ENCODE peak calls at places on chromosome 15, in nine cellular contexts. One of them, this sample, is unnamed.

GRCh38 chr15:78895411-78895810 is 22.7 kb downstream of the MORF4L1 start:
- DNase-seq in HFFc6: no peak
- DNase-seq in Calu3: no peak
- DNase-seq in activated naive CD4-positive, alpha-beta T cell: no peak
- DNase-seq in prostate gland: no peak
- DNase-seq in uterus: no peak
- DNase-seq in right cardiac atrium: no peak
- DNase-seq in glutamatergic neuron: no peak
- DNase-seq in bronchial epithelial cell: no peak
- DNase-seq in this sample: no peak

GRCh38 chr15:40088929-40089755 is 19.5 kb downstream of the BMF start:
- DNase-seq in bronchial epithelial cell: no peak
- DNase-seq in prostate gland: no peak
- DNase-seq in Calu3: no peak
- DNase-seq in glutamatergic neuron: no peak
- DNase-seq in activated naive CD4-positive, alpha-beta T cell: no peak
- DNase-seq in HFFc6: no peak
- DNase-seq in uterus: peak; percentile 28
- DNase-seq in right cardiac atrium: no peak
- DNase-seq in this sample: no peak

GRCh38 chr15:47812436-47813109 is 95.3 kb downstream of the SEMA6D start:
- DNase-seq in prostate gland: no peak
- DNase-seq in right cardiac atrium: no peak
- DNase-seq in uterus: no peak
- DNase-seq in bronchial epithelial cell: peak; percentile 95
- DNase-seq in Calu3: peak; percentile 7
- DNase-seq in glutamatergic neuron: no peak
- DNase-seq in activated naive CD4-positive, alpha-beta T cell: no peak
- DNase-seq in HFFc6: no peak
- DNase-seq in this sample: no peak

GRCh38 chr15:92226020-92226612 is 167.6 kb upstream of the ST8SIA2 start:
- DNase-seq in Calu3: peak; percentile 28
- DNase-seq in right cardiac atrium: no peak
- DNase-seq in prostate gland: no peak
- DNase-seq in HFFc6: no peak
- DNase-seq in glutamatergic neuron: no peak
- DNase-seq in uterus: no peak
- DNase-seq in bronchial epithelial cell: peak; percentile 37
- DNase-seq in activated naive CD4-positive, alpha-beta T cell: no peak
- DNase-seq in this sample: no peak

GRCh38 chr15:31758126-31758525 is 272.2 kb upstream of the CHRNA7 start:
- DNase-seq in activated naive CD4-positive, alpha-beta T cell: no peak
- DNase-seq in bronchial epithelial cell: peak; percentile 37
- DNase-seq in Calu3: peak; percentile 56
- DNase-seq in prostate gland: no peak
- DNase-seq in glutamatergic neuron: no peak
- DNase-seq in HFFc6: no peak
- DNase-seq in uterus: no peak
- DNase-seq in right cardiac atrium: peak; percentile 81
- DNase-seq in this sample: no peak

GRCh38 chr15:74977599-74977998 is 17.8 kb upstream of the SCAMP5 start:
- DNase-seq in uterus: no peak
- DNase-seq in glutamatergic neuron: no peak
- DNase-seq in HFFc6: no peak
- DNase-seq in right cardiac atrium: no peak
- DNase-seq in prostate gland: no peak
- DNase-seq in bronchial epithelial cell: no peak
- DNase-seq in activated naive CD4-positive, alpha-beta T cell: no peak
- DNase-seq in Calu3: no peak
- DNase-seq in this sample: no peak

GRCh38 chr15:67063689-67064606 is 1.5 kb upstream of the SMAD3 start:
- DNase-seq in activated naive CD4-positive, alpha-beta T cell: no peak
- DNase-seq in glutamatergic neuron: peak; percentile 46
- DNase-seq in Calu3: peak; percentile 67
- DNase-seq in right cardiac atrium: peak; percentile 76
- DNase-seq in uterus: no peak
- DNase-seq in HFFc6: no peak
- DNase-seq in bronchial epithelial cell: peak; percentile 69
- DNase-seq in prostate gland: no peak
- DNase-seq in this sample: no peak

GRCh38 chr15:60087561-60087960 is 83.5 kb downstream of the FOXB1 start:
- DNase-seq in glutamatergic neuron: no peak
- DNase-seq in activated naive CD4-positive, alpha-beta T cell: no peak
- DNase-seq in HFFc6: no peak
- DNase-seq in uterus: no peak
- DNase-seq in right cardiac atrium: no peak
- DNase-seq in bronchial epithelial cell: no peak
- DNase-seq in prostate gland: no peak
- DNase-seq in Calu3: no peak
- DNase-seq in this sample: no peak

GRCh38 chr15:83114305-83114704 is 6.9 kb downstream of the TM6SF1 start:
- DNase-seq in right cardiac atrium: no peak
- DNase-seq in activated naive CD4-positive, alpha-beta T cell: no peak
- DNase-seq in Calu3: no peak
- DNase-seq in glutamatergic neuron: no peak
- DNase-seq in prostate gland: no peak
- DNase-seq in uterus: no peak
- DNase-seq in HFFc6: no peak
- DNase-seq in bronchial epithelial cell: no peak
- DNase-seq in this sample: no peak

GRCh38 chr15:40914486-40914885 is 14.7 kb upstream of the DLL4 start:
- DNase-seq in activated naive CD4-positive, alpha-beta T cell: no peak
- DNase-seq in uterus: no peak
- DNase-seq in prostate gland: no peak
- DNase-seq in bronchial epithelial cell: no peak
- DNase-seq in Calu3: no peak
- DNase-seq in right cardiac atrium: no peak
- DNase-seq in HFFc6: no peak
- DNase-seq in glutamatergic neuron: no peak
- DNase-seq in this sample: no peak

GRCh38 chr15:85289677-85290365 is 90.6 kb upstream of the AKAP13 start:
- DNase-seq in activated naive CD4-positive, alpha-beta T cell: no peak
- DNase-seq in HFFc6: peak; percentile 25
- DNase-seq in right cardiac atrium: no peak
- DNase-seq in glutamatergic neuron: no peak
- DNase-seq in prostate gland: peak; percentile 76
- DNase-seq in bronchial epithelial cell: peak; percentile 74
- DNase-seq in Calu3: peak; percentile 59
- DNase-seq in uterus: no peak
- DNase-seq in this sample: no peak

GRCh38 chr15:101060576-101061551 is 141.7 kb downstream of the LRRK1 start:
- DNase-seq in glutamatergic neuron: no peak
- DNase-seq in uterus: no peak
- DNase-seq in activated naive CD4-positive, alpha-beta T cell: no peak
- DNase-seq in HFFc6: no peak
- DNase-seq in Calu3: no peak
- DNase-seq in prostate gland: no peak
- DNase-seq in right cardiac atrium: peak; percentile 30
- DNase-seq in bronchial epithelial cell: no peak
- DNase-seq in this sample: no peak

GRCh38 chr15:77187751-77188464 is 117.0 kb upstream of the TSPAN3 start:
- DNase-seq in bronchial epithelial cell: peak; percentile 28
- DNase-seq in right cardiac atrium: no peak
- DNase-seq in prostate gland: no peak
- DNase-seq in HFFc6: peak; percentile 40
- DNase-seq in glutamatergic neuron: no peak
- DNase-seq in uterus: peak; percentile 57
- DNase-seq in Calu3: no peak
- DNase-seq in activated naive CD4-positive, alpha-beta T cell: no peak
- DNase-seq in this sample: peak; percentile 74

GRCh38 chr15:88467935-88468528 is 524 bp downstream of the MRPS11 start:
- DNase-seq in prostate gland: no peak
- DNase-seq in glutamatergic neuron: no peak
- DNase-seq in uterus: no peak
- DNase-seq in HFFc6: no peak
- DNase-seq in right cardiac atrium: no peak
- DNase-seq in activated naive CD4-positive, alpha-beta T cell: no peak
- DNase-seq in bronchial epithelial cell: peak; percentile 18
- DNase-seq in Calu3: no peak
- DNase-seq in this sample: no peak

GRCh38 chr15:79050977-79051376 is 39.6 kb downstream of the RASGRF1 start:
- DNase-seq in Calu3: no peak
- DNase-seq in uterus: no peak
- DNase-seq in prostate gland: no peak
- DNase-seq in right cardiac atrium: no peak
- DNase-seq in HFFc6: no peak
- DNase-seq in glutamatergic neuron: no peak
- DNase-seq in bronchial epithelial cell: no peak
- DNase-seq in activated naive CD4-positive, alpha-beta T cell: no peak
- DNase-seq in this sample: no peak

GRCh38 chr15:100918690-100919480 is at the start of gene LRRK1:
- DNase-seq in right cardiac atrium: peak; percentile 80
- DNase-seq in prostate gland: no peak
- DNase-seq in glutamatergic neuron: peak; percentile 34
- DNase-seq in bronchial epithelial cell: peak; percentile 58
- DNase-seq in activated naive CD4-positive, alpha-beta T cell: no peak
- DNase-seq in Calu3: peak; percentile 72
- DNase-seq in uterus: no peak
- DNase-seq in HFFc6: no peak
- DNase-seq in this sample: no peak

GRCh38 chr15:88649753-88650551 is 11.1 kb downstream of the ISG20 start:
- DNase-seq in Calu3: no peak
- DNase-seq in activated naive CD4-positive, alpha-beta T cell: no peak
- DNase-seq in HFFc6: no peak
- DNase-seq in uterus: peak; percentile 13
- DNase-seq in glutamatergic neuron: no peak
- DNase-seq in bronchial epithelial cell: no peak
- DNase-seq in right cardiac atrium: no peak
- DNase-seq in prostate gland: no peak
- DNase-seq in this sample: no peak

GRCh38 chr15:42591238-42591936 is 16.0 kb downstream of the STARD9 start:
- DNase-seq in activated naive CD4-positive, alpha-beta T cell: no peak
- DNase-seq in Calu3: no peak
- DNase-seq in right cardiac atrium: no peak
- DNase-seq in glutamatergic neuron: no peak
- DNase-seq in uterus: no peak
- DNase-seq in prostate gland: no peak
- DNase-seq in bronchial epithelial cell: peak; percentile 31
- DNase-seq in HFFc6: peak; percentile 67
- DNase-seq in this sample: no peak

GRCh38 chr15:98547741-98548166 is 100.6 kb upstream of the IGF1R start:
- DNase-seq in Calu3: peak; percentile 5
- DNase-seq in glutamatergic neuron: peak; percentile 37
- DNase-seq in uterus: peak; percentile 27
- DNase-seq in right cardiac atrium: peak; percentile 60
- DNase-seq in activated naive CD4-positive, alpha-beta T cell: no peak
- DNase-seq in prostate gland: no peak
- DNase-seq in bronchial epithelial cell: no peak
- DNase-seq in HFFc6: no peak
- DNase-seq in this sample: no peak

GRCh38 chr15:92647467-92648163 is 8.0 kb downstream of the FAM174B start:
- DNase-seq in right cardiac atrium: no peak
- DNase-seq in uterus: no peak
- DNase-seq in bronchial epithelial cell: no peak
- DNase-seq in Calu3: no peak
- DNase-seq in prostate gland: no peak
- DNase-seq in HFFc6: no peak
- DNase-seq in activated naive CD4-positive, alpha-beta T cell: no peak
- DNase-seq in glutamatergic neuron: no peak
- DNase-seq in this sample: no peak

GRCh38 chr15:98286831-98287230 is 326.3 kb downstream of the ARRDC4 start:
- DNase-seq in Calu3: no peak
- DNase-seq in activated naive CD4-positive, alpha-beta T cell: no peak
- DNase-seq in uterus: no peak
- DNase-seq in glutamatergic neuron: no peak
- DNase-seq in prostate gland: no peak
- DNase-seq in HFFc6: peak; percentile 30
- DNase-seq in right cardiac atrium: no peak
- DNase-seq in bronchial epithelial cell: peak; percentile 28
- DNase-seq in this sample: no peak

GRCh38 chr15:68334661-68335124 is 57.1 kb downstream of the FEM1B start:
- DNase-seq in prostate gland: no peak
- DNase-seq in bronchial epithelial cell: no peak
- DNase-seq in right cardiac atrium: no peak
- DNase-seq in activated naive CD4-positive, alpha-beta T cell: no peak
- DNase-seq in uterus: no peak
- DNase-seq in HFFc6: no peak
- DNase-seq in Calu3: no peak
- DNase-seq in glutamatergic neuron: no peak
- DNase-seq in this sample: no peak

GRCh38 chr15:39270976-39271375 is 309.9 kb upstream of the THBS1 start:
- DNase-seq in prostate gland: no peak
- DNase-seq in uterus: no peak
- DNase-seq in activated naive CD4-positive, alpha-beta T cell: no peak
- DNase-seq in glutamatergic neuron: no peak
- DNase-seq in bronchial epithelial cell: peak; percentile 94
- DNase-seq in right cardiac atrium: no peak
- DNase-seq in HFFc6: peak; percentile 95
- DNase-seq in Calu3: no peak
- DNase-seq in this sample: no peak

GRCh38 chr15:88249220-88249619 is 7.3 kb downstream of the NTRK3 start:
- DNase-seq in prostate gland: no peak
- DNase-seq in activated naive CD4-positive, alpha-beta T cell: no peak
- DNase-seq in Calu3: no peak
- DNase-seq in HFFc6: no peak
- DNase-seq in bronchial epithelial cell: no peak
- DNase-seq in glutamatergic neuron: no peak
- DNase-seq in right cardiac atrium: no peak
- DNase-seq in uterus: peak; percentile 60
- DNase-seq in this sample: no peak

GRCh38 chr15:52085289-52085688 is 27.3 kb downstream of the BCL2L10 start:
- DNase-seq in HFFc6: no peak
- DNase-seq in prostate gland: no peak
- DNase-seq in uterus: no peak
- DNase-seq in glutamatergic neuron: no peak
- DNase-seq in right cardiac atrium: no peak
- DNase-seq in activated naive CD4-positive, alpha-beta T cell: no peak
- DNase-seq in Calu3: no peak
- DNase-seq in bronchial epithelial cell: peak; percentile 63
- DNase-seq in this sample: no peak

GRCh38 chr15:70974004-70974832 is 81.6 kb downstream of the LRRC49 start:
- DNase-seq in glutamatergic neuron: no peak
- DNase-seq in Calu3: peak; percentile 3
- DNase-seq in bronchial epithelial cell: peak; percentile 58
- DNase-seq in right cardiac atrium: no peak
- DNase-seq in activated naive CD4-positive, alpha-beta T cell: no peak
- DNase-seq in prostate gland: no peak
- DNase-seq in HFFc6: peak; percentile 62
- DNase-seq in uterus: no peak
- DNase-seq in this sample: no peak

GRCh38 chr15:66718220-66718988 is 16.4 kb downstream of the SMAD6 start:
- DNase-seq in bronchial epithelial cell: no peak
- DNase-seq in uterus: no peak
- DNase-seq in glutamatergic neuron: no peak
- DNase-seq in right cardiac atrium: no peak
- DNase-seq in HFFc6: no peak
- DNase-seq in Calu3: no peak
- DNase-seq in prostate gland: no peak
- DNase-seq in activated naive CD4-positive, alpha-beta T cell: no peak
- DNase-seq in this sample: no peak

GRCh38 chr15:37134699-37135131 is 34.4 kb upstream of the MEIS2 start:
- DNase-seq in activated naive CD4-positive, alpha-beta T cell: no peak
- DNase-seq in uterus: peak; percentile 31
- DNase-seq in right cardiac atrium: no peak
- DNase-seq in HFFc6: peak; percentile 41
- DNase-seq in Calu3: peak; percentile 12
- DNase-seq in glutamatergic neuron: no peak
- DNase-seq in bronchial epithelial cell: peak; percentile 47
- DNase-seq in prostate gland: no peak
- DNase-seq in this sample: no peak